ENCODE peak calls at places on chromosomes 1 and 21, in seven cellular contexts. One of them, this sample, is unnamed.

GRCh38 chr1:228935198-228935663 is 200.0 kb downstream of the RHOU start:
- DNase-seq in prostate gland: no peak
- DNase-seq in lower leg skin: peak
- DNase-seq in astrocyte of the spinal cord: no peak
- DNase-seq in vagina: no peak
- DNase-seq in AG04450: no peak
- DNase-seq in fibroblast of lung: no peak
- DNase-seq in this sample: no peak

GRCh38 chr21:38839683-38840286 is 34.1 kb downstream of the ETS2 start:
- DNase-seq in fibroblast of lung: peak
- DNase-seq in lower leg skin: no peak
- DNase-seq in AG04450: peak
- DNase-seq in prostate gland: no peak
- DNase-seq in vagina: no peak
- DNase-seq in astrocyte of the spinal cord: peak
- DNase-seq in this sample: peak

GRCh38 chr21:28936036-28936435 is 56.6 kb downstream of the LTN1 start:
- DNase-seq in lower leg skin: no peak
- DNase-seq in prostate gland: no peak
- DNase-seq in vagina: no peak
- DNase-seq in astrocyte of the spinal cord: no peak
- DNase-seq in fibroblast of lung: no peak
- DNase-seq in AG04450: no peak
- DNase-seq in this sample: no peak

GRCh38 chr1:110135268-110136065 is 14.8 kb upstream of the SLC6A17 start:
- DNase-seq in astrocyte of the spinal cord: no peak
- DNase-seq in prostate gland: no peak
- DNase-seq in fibroblast of lung: no peak
- DNase-seq in vagina: no peak
- DNase-seq in lower leg skin: no peak
- DNase-seq in AG04450: no peak
- DNase-seq in this sample: no peak

GRCh38 chr1:22279735-22280134 is 136.8 kb upstream of the WNT4 start:
- DNase-seq in AG04450: no peak
- DNase-seq in lower leg skin: no peak
- DNase-seq in fibroblast of lung: no peak
- DNase-seq in astrocyte of the spinal cord: no peak
- DNase-seq in prostate gland: no peak
- DNase-seq in vagina: no peak
- DNase-seq in this sample: no peak

GRCh38 chr21:15549671-15550070 is 180.1 kb upstream of the USP25 start:
- DNase-seq in fibroblast of lung: no peak
- DNase-seq in lower leg skin: no peak
- DNase-seq in vagina: no peak
- DNase-seq in astrocyte of the spinal cord: peak
- DNase-seq in prostate gland: no peak
- DNase-seq in AG04450: no peak
- DNase-seq in this sample: no peak

GRCh38 chr1:237677979-237678378 is 212.7 kb downstream of the ZP4 start:
- DNase-seq in prostate gland: no peak
- DNase-seq in vagina: no peak
- DNase-seq in astrocyte of the spinal cord: peak
- DNase-seq in AG04450: peak
- DNase-seq in lower leg skin: no peak
- DNase-seq in fibroblast of lung: peak
- DNase-seq in this sample: no peak

GRCh38 chr1:230747886-230748800 is 955 bp downstream of the CAPN9 start:
- DNase-seq in vagina: no peak
- DNase-seq in astrocyte of the spinal cord: no peak
- DNase-seq in AG04450: no peak
- DNase-seq in fibroblast of lung: no peak
- DNase-seq in prostate gland: peak
- DNase-seq in lower leg skin: no peak
- DNase-seq in this sample: no peak

GRCh38 chr1:234969630-234970370 is 158.8 kb downstream of the TOMM20 start:
- DNase-seq in astrocyte of the spinal cord: peak
- DNase-seq in AG04450: peak
- DNase-seq in vagina: peak
- DNase-seq in prostate gland: no peak
- DNase-seq in lower leg skin: peak
- DNase-seq in fibroblast of lung: peak
- DNase-seq in this sample: no peak

DNA sequence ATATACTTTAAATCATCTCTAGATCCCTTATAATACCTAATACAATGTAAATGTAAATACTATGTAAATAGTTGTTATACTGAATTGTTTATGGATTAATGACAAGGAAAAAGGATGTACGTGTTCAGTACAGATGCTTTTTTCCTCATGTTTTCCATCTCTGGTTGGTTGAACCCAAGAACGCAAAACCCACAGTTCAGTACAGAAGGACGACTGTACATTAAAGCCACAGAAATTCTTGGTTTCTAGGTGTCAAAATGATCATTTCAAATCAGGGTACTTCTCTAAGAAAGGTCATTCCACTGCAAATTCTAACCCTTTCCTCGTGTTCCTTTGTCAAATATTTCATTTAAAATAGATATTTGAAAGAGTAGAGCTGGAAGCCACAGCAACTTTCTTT is 158.1 kb downstream of the VAV3 start:
- DNase-seq in lower leg skin: no peak
- DNase-seq in prostate gland: no peak
- DNase-seq in fibroblast of lung: no peak
- DNase-seq in astrocyte of the spinal cord: no peak
- DNase-seq in AG04450: no peak
- DNase-seq in vagina: no peak
- DNase-seq in this sample: no peak
- TF ChIP-seq CTCF in lower leg skin: no peak
- TF ChIP-seq CTCF in prostate gland: no peak
- TF ChIP-seq CTCF in fibroblast of lung: no peak
- TF ChIP-seq CTCF in astrocyte of the spinal cord: no peak
- TF ChIP-seq CTCF in AG04450: no peak
- TF ChIP-seq CTCF in vagina: no peak
- TF ChIP-seq CTCF in this sample: no peak

DNA sequence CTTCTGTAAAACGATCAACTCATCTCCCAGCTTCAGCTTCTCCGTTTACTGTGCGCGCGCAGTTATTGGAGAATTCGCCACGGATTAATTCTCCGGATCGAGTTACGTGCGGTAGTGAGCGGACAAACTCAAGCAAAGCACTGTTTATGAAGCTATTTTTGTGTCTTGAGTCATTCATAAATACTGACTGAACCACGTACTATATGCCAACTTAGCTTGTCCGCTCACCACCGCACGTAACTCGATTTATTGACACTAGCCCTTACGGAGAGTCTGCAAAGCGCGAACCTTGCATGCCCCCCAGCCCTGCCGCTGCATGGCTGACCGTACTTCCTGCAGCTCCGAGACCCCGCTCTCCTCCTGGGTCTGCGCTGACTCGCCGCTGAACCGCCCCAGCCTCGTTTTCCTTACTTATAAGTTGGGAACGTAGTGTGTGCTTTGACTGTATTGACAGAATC is 773 bp downstream of the CHD1L start:
- DNase-seq in prostate gland: no peak
- DNase-seq in vagina: no peak
- DNase-seq in lower leg skin: peak
- DNase-seq in fibroblast of lung: no peak
- DNase-seq in astrocyte of the spinal cord: no peak
- DNase-seq in AG04450: no peak
- DNase-seq in this sample: peak
- TF ChIP-seq CTCF in prostate gland: no peak
- TF ChIP-seq CTCF in vagina: no peak
- TF ChIP-seq CTCF in lower leg skin: no peak
- TF ChIP-seq CTCF in fibroblast of lung: no peak
- TF ChIP-seq CTCF in astrocyte of the spinal cord: no peak
- TF ChIP-seq CTCF in AG04450: no peak
- TF ChIP-seq CTCF in this sample: peak

DNA sequence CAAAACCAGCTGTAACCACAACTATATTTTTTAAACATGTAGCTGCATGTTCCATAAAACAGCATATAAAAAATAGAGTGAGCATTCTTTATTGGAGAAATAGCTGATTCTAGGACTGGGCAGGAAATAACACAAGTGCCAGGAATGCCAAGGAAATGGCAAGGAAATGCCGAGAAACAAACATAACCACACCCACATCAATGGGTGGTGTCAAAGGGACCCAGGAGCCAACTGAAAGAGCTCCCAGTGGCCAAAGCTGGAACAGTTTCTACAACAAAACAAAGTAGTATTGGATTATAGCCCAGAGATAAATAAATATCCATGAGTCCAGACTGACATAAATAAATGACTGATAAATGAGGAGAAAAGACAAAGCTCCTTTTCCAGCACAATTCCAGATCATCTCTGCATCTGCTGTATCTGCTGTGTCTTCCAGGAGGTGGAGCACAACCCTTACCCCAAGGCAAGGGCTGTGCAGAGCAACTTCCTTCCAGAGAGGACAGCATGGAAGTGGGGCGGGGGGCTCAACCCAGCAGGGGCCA is 28.1 kb downstream of the ADARB1 start:
- DNase-seq in AG04450: no peak
- DNase-seq in lower leg skin: no peak
- DNase-seq in astrocyte of the spinal cord: no peak
- DNase-seq in vagina: no peak
- DNase-seq in fibroblast of lung: peak
- DNase-seq in prostate gland: peak
- DNase-seq in this sample: no peak
- TF ChIP-seq CTCF in AG04450: peak
- TF ChIP-seq CTCF in lower leg skin: no peak
- TF ChIP-seq CTCF in astrocyte of the spinal cord: no peak
- TF ChIP-seq CTCF in vagina: peak
- TF ChIP-seq CTCF in fibroblast of lung: no peak
- TF ChIP-seq CTCF in prostate gland: no peak
- TF ChIP-seq CTCF in this sample: peak

DNA sequence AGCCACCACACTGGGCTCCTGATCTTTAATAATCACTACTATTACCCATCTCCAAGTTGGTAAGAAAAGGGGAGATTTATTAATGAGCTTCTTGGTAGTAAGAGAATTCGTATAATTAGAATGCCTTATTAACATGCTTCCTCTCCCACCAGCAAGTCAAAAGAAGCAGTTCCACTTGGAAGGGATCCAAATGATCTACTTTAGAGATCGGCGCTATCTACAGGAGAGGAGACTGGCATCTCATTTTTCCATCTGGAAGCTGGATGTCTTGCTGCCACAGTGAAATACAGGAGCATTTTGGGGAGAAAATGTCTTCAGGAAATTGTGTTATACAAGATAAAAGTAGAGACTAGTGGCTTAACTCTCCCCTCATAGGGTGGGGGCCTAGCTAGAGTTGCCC is 33.7 kb upstream of the CAMSAP2 start:
- DNase-seq in fibroblast of lung: no peak
- DNase-seq in vagina: no peak
- DNase-seq in lower leg skin: no peak
- DNase-seq in astrocyte of the spinal cord: no peak
- DNase-seq in AG04450: no peak
- DNase-seq in prostate gland: no peak
- DNase-seq in this sample: no peak
- TF ChIP-seq CTCF in fibroblast of lung: no peak
- TF ChIP-seq CTCF in vagina: no peak
- TF ChIP-seq CTCF in lower leg skin: no peak
- TF ChIP-seq CTCF in astrocyte of the spinal cord: no peak
- TF ChIP-seq CTCF in AG04450: no peak
- TF ChIP-seq CTCF in prostate gland: no peak
- TF ChIP-seq CTCF in this sample: no peak

GRCh38 chr1:226661965-226662364 is 77.1 kb downstream of the ITPKB start:
- DNase-seq in prostate gland: no peak
- DNase-seq in AG04450: no peak
- DNase-seq in vagina: no peak
- DNase-seq in lower leg skin: no peak
- DNase-seq in fibroblast of lung: peak
- DNase-seq in astrocyte of the spinal cord: no peak
- DNase-seq in this sample: no peak
- TF ChIP-seq CTCF in prostate gland: no peak
- TF ChIP-seq CTCF in AG04450: no peak
- TF ChIP-seq CTCF in vagina: no peak
- TF ChIP-seq CTCF in lower leg skin: no peak
- TF ChIP-seq CTCF in fibroblast of lung: no peak
- TF ChIP-seq CTCF in astrocyte of the spinal cord: peak
- TF ChIP-seq CTCF in this sample: no peak

GRCh38 chr1:70140343-70140742 is 65.0 kb downstream of the LRRC40 start:
- DNase-seq in prostate gland: no peak
- DNase-seq in astrocyte of the spinal cord: peak
- DNase-seq in vagina: no peak
- DNase-seq in lower leg skin: no peak
- DNase-seq in AG04450: no peak
- DNase-seq in fibroblast of lung: peak
- DNase-seq in this sample: no peak

GRCh38 chr1:70142120-70142519 is 63.3 kb downstream of the LRRC40 start:
- DNase-seq in vagina: no peak
- DNase-seq in lower leg skin: no peak
- DNase-seq in fibroblast of lung: peak
- DNase-seq in AG04450: no peak
- DNase-seq in prostate gland: no peak
- DNase-seq in astrocyte of the spinal cord: peak
- DNase-seq in this sample: no peak

GRCh38 chr1:70146488-70146887 is 58.9 kb downstream of the LRRC40 start:
- DNase-seq in fibroblast of lung: peak
- DNase-seq in vagina: no peak
- DNase-seq in prostate gland: no peak
- DNase-seq in lower leg skin: no peak
- DNase-seq in AG04450: no peak
- DNase-seq in astrocyte of the spinal cord: peak
- DNase-seq in this sample: no peak

GRCh38 chr1:70143052-70143659 is 62.2 kb downstream of the LRRC40 start:
- DNase-seq in AG04450: no peak
- DNase-seq in vagina: no peak
- DNase-seq in prostate gland: no peak
- DNase-seq in lower leg skin: no peak
- DNase-seq in fibroblast of lung: peak
- DNase-seq in astrocyte of the spinal cord: peak
- DNase-seq in this sample: no peak

GRCh38 chr1:70140894-70141293 is 64.5 kb downstream of the LRRC40 start:
- DNase-seq in prostate gland: no peak
- DNase-seq in fibroblast of lung: no peak
- DNase-seq in astrocyte of the spinal cord: no peak
- DNase-seq in AG04450: no peak
- DNase-seq in vagina: no peak
- DNase-seq in lower leg skin: no peak
- DNase-seq in this sample: no peak
- TF ChIP-seq CTCF in prostate gland: no peak
- TF ChIP-seq CTCF in fibroblast of lung: no peak
- TF ChIP-seq CTCF in astrocyte of the spinal cord: no peak
- TF ChIP-seq CTCF in AG04450: no peak
- TF ChIP-seq CTCF in vagina: no peak
- TF ChIP-seq CTCF in lower leg skin: no peak
- TF ChIP-seq CTCF in this sample: no peak

DNA sequence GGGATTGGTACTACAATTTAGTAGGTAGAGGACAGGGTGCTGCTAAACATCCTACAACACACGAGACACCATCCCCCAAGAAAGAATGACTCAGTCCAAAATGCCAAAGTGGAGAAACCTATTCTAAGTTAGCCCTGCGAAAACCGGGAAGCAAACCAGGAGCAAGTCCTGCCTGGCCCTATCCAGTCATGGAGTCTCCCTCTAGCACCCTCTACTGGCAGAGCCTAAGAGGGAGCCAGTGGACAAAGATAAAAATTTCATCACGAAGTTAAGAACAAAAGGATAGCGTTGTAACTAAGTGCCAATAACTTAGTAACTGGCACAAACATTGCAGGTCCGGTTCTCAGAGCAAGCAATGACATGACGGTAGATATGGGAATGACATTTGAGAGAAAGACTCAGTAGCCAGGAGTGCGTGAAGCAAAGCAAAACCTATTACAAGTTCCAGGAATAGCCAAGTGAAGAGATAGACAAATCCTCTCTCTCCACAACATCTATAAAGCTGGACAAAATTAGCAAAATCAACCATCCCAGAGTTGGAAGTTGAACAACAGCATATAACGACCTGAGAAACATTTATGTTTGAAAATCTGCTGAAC is 383.5 kb downstream of the OMA1 start:
- DNase-seq in astrocyte of the spinal cord: peak
- DNase-seq in vagina: no peak
- DNase-seq in AG04450: peak
- DNase-seq in prostate gland: peak
- DNase-seq in fibroblast of lung: peak
- DNase-seq in lower leg skin: no peak
- DNase-seq in this sample: peak
- TF ChIP-seq CTCF in astrocyte of the spinal cord: peak
- TF ChIP-seq CTCF in vagina: peak
- TF ChIP-seq CTCF in AG04450: peak
- TF ChIP-seq CTCF in prostate gland: peak
- TF ChIP-seq CTCF in fibroblast of lung: peak
- TF ChIP-seq CTCF in lower leg skin: no peak
- TF ChIP-seq CTCF in this sample: peak

This sample was measured in activated CD8-positive, alpha-beta T cell treated with anti-CD3 and anti-CD28 coated beads for 36 hours.